ENCODE peak calls at places on chromosomes 1 and 21, in seven cellular contexts. U is upper lobe of left lung, A is GM20000, D is lower leg skin, R is A673, N is HepG2, I is AG10803. L is an unnamed sample.

GRCh38 chr1:61950418-61950817 is 208.1 kb downstream of the PATJ start:
- DNase-seq in D (no peak), N (peak), A (no peak), U (no peak), R (peak), I (no peak), L (no peak)

GRCh38 chr21:46622226-46622625 is 13.2 kb upstream of the PRMT2 start:
- DNase-seq in N (peak), D (no peak), R (no peak), I (no peak), A (no peak), U (peak), L (no peak)

GRCh38 chr1:76764638-76765572 is 102.4 kb upstream of the ST6GALNAC5 start:
- DNase-seq in R (no peak), U (peak), A (no peak), I (no peak), N (no peak), D (no peak), L (peak)

GRCh38 chr1:208175508-208175895 is 68.7 kb downstream of the PLXNA2 start:
- DNase-seq in U (no peak), D (no peak), R (no peak), N (no peak), A (no peak), I (no peak), L (no peak)

GRCh38 chr1:47686731-47687617 is 249.1 kb downstream of the FOXD2 start:
- DNase-seq in A (no peak), U (peak), I (no peak), N (no peak), D (no peak), R (no peak), L (no peak)

GRCh38 chr1:158983235-158983634 is 26.5 kb upstream of the IFI16 start:
- DNase-seq in I (no peak), N (no peak), D (no peak), A (no peak), U (no peak), R (no peak), L (no peak)

GRCh38 chr1:171935086-171935485 is 93.8 kb downstream of the DNM3 start:
- DNase-seq in I (no peak), D (no peak), N (no peak), R (no peak), U (no peak), A (no peak), L (no peak)

GRCh38 chr1:205592443-205593003 is 39.3 kb downstream of the ELK4 start:
- DNase-seq in U (no peak), R (no peak), D (no peak), A (no peak), I (no peak), N (no peak), L (peak)

GRCh38 chr1:206923009-206923960 is 1.5 kb upstream of the FCMR start:
- DNase-seq in I (no peak), N (no peak), U (peak), A (peak), D (no peak), R (no peak), L (no peak)

GRCh38 chr1:147264158-147264768 is 21.8 kb downstream of the CHD1L start:
- DNase-seq in N (no peak), U (no peak), R (no peak), D (no peak), A (no peak), I (peak), L (no peak)

GRCh38 chr1:79128726-79129125 is 122.2 kb upstream of the ADGRL4 start:
- DNase-seq in U (no peak), A (no peak), I (peak), R (peak), N (no peak), D (no peak), L (no peak)

GRCh38 chr1:161390559-161390858 is 22.8 kb upstream of the CFAP126 start:
- DNase-seq in I (peak), R (no peak), A (no peak), U (no peak), D (no peak), N (no peak), L (no peak)

GRCh38 chr1:245687636-245688535 is 533.1 kb downstream of the KIF26B start:
- DNase-seq in D (no peak), R (no peak), A (no peak), N (no peak), I (no peak), U (no peak), L (no peak)

GRCh38 chr1:179709841-179710329 is 33.2 kb upstream of the FAM163A start:
- DNase-seq in D (no peak), N (no peak), A (peak), U (no peak), R (peak), I (peak), L (no peak)

GRCh38 chr1:46300673-46301405 is 2.6 kb downstream of the LRRC41 start:
- DNase-seq in N (no peak), U (no peak), R (no peak), A (no peak), I (peak), D (no peak), L (no peak)

GRCh38 chr1:41811978-41812852 is 106.5 kb downstream of the HIVEP3 start:
- DNase-seq in U (peak), A (peak), R (peak), I (peak), N (peak), D (peak), L (peak)

GRCh38 chr1:67675800-67676199 is 9.2 kb upstream of the GADD45A start:
- DNase-seq in A (no peak), N (no peak), R (no peak), D (no peak), I (peak), U (no peak), L (no peak)

GRCh38 chr1:152185544-152186391 is 26.7 kb upstream of the RPTN start:
- DNase-seq in R (peak), I (peak), U (peak), N (peak), D (peak), A (peak), L (no peak)

GRCh38 chr1:40712405-40712944 is 21.0 kb downstream of the NFYC start:
- DNase-seq in N (no peak), D (no peak), I (no peak), U (no peak), R (no peak), A (no peak), L (no peak)

GRCh38 chr1:155064813-155065436 is 1.4 kb downstream of the EFNA4 start:
- DNase-seq in R (no peak), D (no peak), U (no peak), I (no peak), N (peak), A (no peak), L (no peak)

GRCh38 chr1:161305872-161306519 is 3.8 kb downstream of the MPZ start:
- DNase-seq in A (peak), D (peak), I (peak), U (peak), R (peak), N (peak), L (peak)

DNA sequence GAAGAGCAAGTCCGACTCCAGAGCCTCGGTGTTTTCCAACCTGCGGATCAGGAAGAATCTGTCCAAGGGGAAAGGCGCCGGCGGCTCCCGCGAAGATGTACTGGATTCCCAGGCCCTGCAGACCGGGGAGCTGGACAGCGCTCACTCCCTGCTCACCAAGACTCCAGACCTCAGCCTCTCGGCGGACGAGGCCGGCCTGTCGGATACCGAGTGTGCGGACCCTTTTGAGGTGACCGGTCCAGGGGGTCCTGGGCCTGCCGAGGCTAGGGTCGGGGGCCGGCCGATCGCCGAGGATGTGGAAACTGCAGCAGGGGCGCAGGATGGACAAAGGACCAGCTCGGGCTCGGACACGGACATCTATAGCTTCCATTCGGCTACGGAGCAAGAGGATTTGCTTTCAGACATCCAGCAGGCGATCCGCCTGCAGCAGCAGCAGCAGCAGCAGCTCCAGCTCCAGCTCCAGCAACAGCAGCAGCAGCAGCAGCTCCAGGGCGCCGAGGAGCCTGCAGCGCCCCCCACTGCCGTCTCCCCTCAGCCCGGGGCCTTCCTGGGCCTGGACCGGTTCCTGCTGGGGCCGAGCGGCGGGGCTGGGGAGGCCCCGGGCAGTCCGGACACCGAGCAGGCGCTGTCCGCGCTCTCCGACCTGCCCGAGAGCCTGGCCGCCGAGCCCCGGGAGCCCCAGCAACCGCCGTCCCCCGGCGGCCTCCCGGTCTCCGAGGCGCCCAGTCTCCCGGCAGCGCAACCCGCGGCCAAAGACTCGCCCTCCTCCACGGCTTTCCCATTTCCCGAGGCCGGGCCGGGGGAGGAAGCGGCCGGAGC is 827 bp downstream of the FMN2 start:
- DNase-seq in N (no peak), R (no peak), D (no peak), A (peak), U (no peak), I (peak), L (no peak)
- TF ChIP-seq CTCF in N (no peak), R (no peak), D (no peak), A (no peak), U (no peak), I (peak), L (peak)

GRCh38 chr1:19957779-19958178 is 21.6 kb downstream of the PLA2G2A start:
- DNase-seq in I (no peak), R (no peak), U (no peak), N (peak), D (no peak), A (no peak), L (no peak)
- TF ChIP-seq CTCF in I (no peak), R (no peak), U (no peak), N (peak), D (no peak), A (no peak), L (no peak)

GRCh38 chr1:226083303-226084101 is 21.0 kb downstream of the H3-3A start:
- DNase-seq in A (peak), U (peak), D (peak), I (peak), N (peak), R (peak), L (peak)
- TF ChIP-seq CTCF in A (no peak), U (no peak), D (no peak), I (no peak), N (no peak), R (peak), L (no peak)

DNA sequence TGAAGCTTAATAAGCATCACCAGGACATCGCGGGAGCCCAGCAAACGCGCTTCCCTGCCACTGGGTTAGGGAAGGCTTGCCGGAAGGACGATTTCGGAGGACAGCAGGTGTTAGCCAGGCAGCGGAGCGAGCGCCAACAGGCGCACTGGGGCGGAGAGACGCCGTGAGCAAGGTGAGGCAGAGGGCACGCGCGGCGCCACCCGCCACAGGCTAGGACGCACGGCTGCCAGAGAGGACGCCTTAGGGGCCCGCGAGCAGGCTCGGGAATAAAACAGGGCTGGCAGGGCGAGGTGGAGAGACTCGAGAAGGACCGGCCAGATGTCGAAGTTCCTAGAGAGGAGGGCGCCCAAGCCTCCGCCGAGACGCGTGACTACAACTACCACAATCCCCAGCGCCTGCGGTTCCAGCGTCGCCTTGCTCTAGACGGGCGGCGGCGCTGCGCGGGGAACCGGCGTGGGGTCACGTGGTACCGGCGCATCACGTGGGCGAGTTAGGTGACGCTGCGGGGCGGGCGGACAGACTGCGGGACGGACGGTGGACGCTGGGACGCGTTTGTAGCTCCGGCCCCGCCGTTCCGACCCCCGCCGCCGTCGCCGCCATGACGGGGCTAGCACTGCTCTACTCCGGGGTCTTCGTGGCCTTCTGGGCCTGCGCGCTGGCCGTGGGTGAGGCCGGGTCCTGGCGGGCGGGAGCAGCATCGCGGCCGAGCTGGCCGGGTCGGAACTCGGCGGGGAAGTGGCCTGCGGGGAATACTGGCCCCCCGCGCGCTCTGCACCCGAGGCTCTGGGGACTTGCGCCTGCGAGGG is at the start of gene ATP6V0B:
- DNase-seq in U (peak), A (peak), N (peak), D (peak), R (peak), I (peak), L (peak)
- TF ChIP-seq CTCF in U (peak), A (no peak), N (peak), D (no peak), R (no peak), I (peak), L (peak)

DNA sequence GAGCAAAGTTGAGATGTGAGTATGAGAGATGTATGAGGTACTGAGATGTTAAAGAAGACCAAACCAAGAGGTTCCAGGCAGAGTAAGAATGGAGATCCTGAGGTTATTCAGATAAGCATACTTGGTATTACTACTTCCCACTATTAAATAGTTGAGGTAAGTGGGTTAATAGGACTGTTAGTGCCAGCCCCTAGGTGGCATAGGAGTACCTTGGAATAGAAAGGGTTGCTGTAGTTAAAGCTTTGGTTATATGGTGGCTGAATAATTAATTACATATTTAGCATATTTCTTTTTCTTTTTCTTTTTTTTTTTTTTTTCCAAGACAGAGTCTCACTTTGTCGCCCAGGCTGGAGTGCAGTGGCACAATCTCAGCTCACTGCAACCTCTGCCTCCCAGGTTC is 397.9 kb upstream of the TMPRSS15 start:
- DNase-seq in A (no peak), I (no peak), N (no peak), U (no peak), D (no peak), R (no peak), L (no peak)
- TF ChIP-seq CTCF in A (no peak), I (no peak), N (no peak), U (no peak), D (no peak), R (no peak), L (no peak)

GRCh38 chr1:13714851-13715250 is 14.9 kb downstream of the PRDM2 start:
- DNase-seq in N (no peak), D (no peak), I (peak), U (no peak), R (no peak), A (no peak), L (no peak)
- TF ChIP-seq CTCF in N (no peak), D (no peak), I (peak), U (peak), R (peak), A (no peak), L (no peak)

DNA sequence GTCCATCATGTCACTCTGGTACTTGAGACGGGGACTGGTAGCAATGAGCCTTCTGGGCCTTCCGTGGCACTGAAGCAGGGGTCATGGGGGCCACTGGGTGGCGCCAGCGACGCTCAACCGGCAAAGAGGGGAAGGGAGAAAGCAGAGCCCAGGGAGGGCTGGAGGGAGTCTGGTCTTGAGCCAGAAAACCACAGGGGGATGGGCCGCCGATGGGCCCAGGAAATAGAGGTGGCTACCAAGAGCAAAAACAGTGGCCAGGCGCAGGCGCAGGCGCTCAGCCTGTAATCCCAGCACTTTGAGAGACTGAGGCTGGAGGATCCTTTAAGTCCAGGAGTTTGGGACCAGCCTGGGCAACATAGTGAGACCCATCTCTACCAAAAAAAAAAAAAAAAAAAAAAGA is 21.8 kb downstream of the EXOC8 start:
- DNase-seq in R (peak), I (peak), U (peak), N (peak), D (no peak), A (peak), L (no peak)
- TF ChIP-seq CTCF in R (peak), I (peak), U (peak), N (peak), D (no peak), A (peak), L (peak)

GRCh38 chr1:93631626-93632365 is 49.8 kb downstream of the BCAR3 start:
- DNase-seq in R (no peak), D (no peak), N (peak), U (no peak), I (no peak), A (peak), L (no peak)
- TF ChIP-seq CTCF in R (no peak), D (no peak), N (peak), U (peak), I (peak), A (peak), L (peak)

DNA sequence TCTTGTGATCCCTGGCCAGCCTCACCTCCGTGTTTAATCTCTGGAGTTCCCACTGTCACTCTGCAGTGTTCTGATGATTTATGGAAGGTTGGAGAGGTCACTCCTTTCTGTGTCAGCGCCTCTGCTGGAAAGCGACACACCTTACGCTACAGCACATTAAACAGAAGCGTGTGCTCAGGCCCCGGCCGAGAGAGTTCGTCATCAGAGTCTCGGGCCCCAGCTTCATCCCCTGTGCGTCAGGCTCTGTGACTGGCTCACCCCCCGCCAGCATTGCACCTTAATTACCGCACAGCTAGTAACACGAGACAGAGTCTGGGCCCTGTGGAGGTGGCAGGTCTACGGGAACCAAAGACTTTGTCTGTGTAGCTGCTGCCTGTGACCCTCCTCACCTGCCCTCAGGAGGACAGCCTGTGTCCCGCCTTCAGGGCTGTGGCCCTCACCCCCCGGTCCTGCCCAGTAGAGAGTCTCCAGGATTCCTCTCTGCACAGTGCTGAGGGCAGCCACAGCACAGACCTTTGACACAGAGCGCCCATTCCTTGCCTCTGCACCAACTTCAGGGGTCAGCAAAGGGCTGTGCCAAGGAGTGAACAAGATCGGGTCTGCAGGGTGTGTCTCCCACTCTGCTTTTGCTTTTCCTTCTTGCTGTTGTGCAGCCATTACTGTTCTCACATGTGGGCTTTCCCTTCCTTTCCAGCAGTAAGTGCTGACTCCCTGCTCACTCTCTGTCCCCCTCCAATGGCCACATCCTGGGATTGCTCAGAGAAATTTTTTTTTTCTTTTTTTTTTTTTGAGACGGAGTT is 157.6 kb downstream of the PGBD5 start:
- DNase-seq in I (peak), U (no peak), R (peak), D (no peak), A (peak), N (peak), L (peak)
- TF ChIP-seq CTCF in I (peak), U (peak), R (peak), D (no peak), A (no peak), N (peak), L (peak)

GRCh38 chr21:41378849-41379248 is 17.0 kb downstream of the MX2 start:
- DNase-seq in I (no peak), U (no peak), N (no peak), R (no peak), D (no peak), A (no peak), L (no peak)
- TF ChIP-seq CTCF in I (no peak), U (no peak), N (no peak), R (no peak), D (no peak), A (no peak), L (no peak)